ENCODE peak calls at places on chromosomes 7 and 10, in nine cellular contexts. U is A549, A is WERI-Rb-1, H is AG09309, W is heart right ventricle, B is uterus, R is SK-N-SH, S is choroid plexus epithelial cell, D is right lobe of liver. P is an unnamed sample.

GRCh38 chr7:98294326-98294725 is 12.8 kb downstream of the BRI3 start:
- DNase-seq in U (no peak), A (no peak), H (no peak), W (no peak), B (no peak), R (no peak), S (no peak), D (no peak), P (no peak)

GRCh38 chr7:17581301-17581700 is 282.8 kb downstream of the AHR start:
- DNase-seq in U (no peak), A (no peak), H (no peak), W (no peak), B (no peak), R (no peak), S (no peak), D (no peak), P (no peak)

GRCh38 chr7:152383341-152384234 is 52.2 kb downstream of the KMT2C start:
- DNase-seq in U (peak), A (no peak), H (peak), W (no peak), B (no peak), R (no peak), S (peak), D (no peak), P (peak)

GRCh38 chr10:107340345-107340744 is 175.8 kb upstream of the SORCS1 start:
- DNase-seq in U (no peak), A (no peak), H (no peak), W (no peak), B (peak), R (no peak), S (no peak), D (no peak), P (no peak)

GRCh38 chr10:27618906-27619305 is 114.8 kb downstream of the RAB18 start:
- DNase-seq in U (no peak), A (no peak), H (peak), W (no peak), B (peak), R (no peak), S (no peak), D (no peak), P (no peak)

GRCh38 chr10:113992601-113993011 is 51.1 kb upstream of the ADRB1 start:
- DNase-seq in U (no peak), A (no peak), H (no peak), W (no peak), B (peak), R (no peak), S (no peak), D (peak), P (no peak)

GRCh38 chr10:86261933-86262665 is 104.5 kb downstream of the GRID1 start:
- DNase-seq in U (peak), A (peak), H (no peak), W (no peak), B (no peak), R (no peak), S (peak), D (no peak), P (no peak)

GRCh38 chr7:124996778-124997177 is 67.2 kb upstream of the POT1 start:
- DNase-seq in U (peak), A (no peak), H (no peak), W (no peak), B (no peak), R (no peak), S (peak), D (no peak), P (no peak)

GRCh38 chr7:141158562-141158961 is 84.7 kb downstream of the TMEM178B start:
- DNase-seq in U (peak), A (no peak), H (peak), W (no peak), B (no peak), R (no peak), S (peak), D (no peak), P (peak)

GRCh38 chr7:151058766-151059361 is 525 bp upstream of the SLC4A2 start:
- DNase-seq in U (peak), A (no peak), H (no peak), W (no peak), B (no peak), R (no peak), S (peak), D (no peak), P (peak)

GRCh38 chr7:86963599-86964230 is 95.7 kb downstream of the ELAPOR2 start:
- DNase-seq in U (no peak), A (no peak), H (peak), W (no peak), B (no peak), R (no peak), S (peak), D (no peak), P (no peak)

GRCh38 chr10:46523881-46524470 is 32.5 kb downstream of the GPRIN2 start:
- DNase-seq in U (peak), A (no peak), H (peak), W (no peak), B (peak), R (peak), S (peak), D (peak), P (peak)

GRCh38 chr7:1050254-1050906 is 6.0 kb downstream of the GPR146 start:
- DNase-seq in U (no peak), A (no peak), H (no peak), W (no peak), B (no peak), R (no peak), S (no peak), D (no peak), P (no peak)

GRCh38 chr7:128458956-128459355 is 3.3 kb downstream of the HILPDA start:
- DNase-seq in U (no peak), A (no peak), H (no peak), W (no peak), B (no peak), R (no peak), S (no peak), D (no peak), P (no peak)

GRCh38 chr10:31929260-31929985 is 792 bp upstream of the ARHGAP12 start:
- DNase-seq in U (peak), A (peak), H (no peak), W (peak), B (peak), R (no peak), S (no peak), D (peak), P (peak)

GRCh38 chr7:33054261-33054964 is 8.2 kb downstream of the NT5C3A start:
- DNase-seq in U (no peak), A (no peak), H (no peak), W (no peak), B (no peak), R (no peak), S (no peak), D (no peak), P (no peak)

GRCh38 chr7:138934401-138934800 is 46.8 kb downstream of the KIAA1549 start:
- DNase-seq in U (no peak), A (no peak), H (no peak), W (no peak), B (no peak), R (no peak), S (no peak), D (no peak), P (no peak)

GRCh38 chr10:111968624-111969023 is 214.9 kb downstream of the GPAM start:
- DNase-seq in U (no peak), A (no peak), H (no peak), W (no peak), B (no peak), R (no peak), S (no peak), D (no peak), P (no peak)

GRCh38 chr7:107989618-107990373 is 13.2 kb downstream of the LAMB1 start:
- DNase-seq in U (no peak), A (no peak), H (no peak), W (peak), B (no peak), R (no peak), S (peak), D (no peak), P (peak)

GRCh38 chr10:22475857-22476600 is 130.7 kb downstream of the SPAG6 start:
- DNase-seq in U (peak), A (no peak), H (no peak), W (peak), B (no peak), R (peak), S (no peak), D (peak), P (no peak)

GRCh38 chr10:42836771-42837468 is 54.3 kb downstream of the BMS1 start:
- DNase-seq in U (peak), A (peak), H (no peak), W (no peak), B (no peak), R (peak), S (peak), D (no peak), P (peak)

GRCh38 chr10:109969907-109970306 is 37.9 kb upstream of the ADD3 start:
- DNase-seq in U (no peak), A (no peak), H (no peak), W (no peak), B (no peak), R (no peak), S (no peak), D (no peak), P (no peak)

GRCh38 chr10:11145498-11145855 is 127.8 kb downstream of the CELF2 start:
- DNase-seq in U (no peak), A (no peak), H (no peak), W (no peak), B (no peak), R (no peak), S (peak), D (no peak), P (no peak)

GRCh38 chr10:61994404-61995031 is 93.0 kb downstream of the ARID5B start:
- DNase-seq in U (no peak), A (no peak), H (no peak), W (no peak), B (no peak), R (no peak), S (no peak), D (no peak), P (no peak)

GRCh38 chr7:131056007-131056406 is 271.7 kb upstream of the MKLN1 start:
- DNase-seq in U (no peak), A (no peak), H (no peak), W (no peak), B (no peak), R (no peak), S (peak), D (no peak), P (no peak)

GRCh38 chr7:108846471-108846870 is 276.8 kb downstream of the DNAJB9 start:
- DNase-seq in U (no peak), A (no peak), H (no peak), W (no peak), B (no peak), R (no peak), S (no peak), D (no peak), P (no peak)

GRCh38 chr10:58028597-58029366 is 238.9 kb downstream of the IPMK start:
- DNase-seq in U (peak), A (no peak), H (peak), W (no peak), B (no peak), R (no peak), S (peak), D (no peak), P (peak)

GRCh38 chr10:124734311-124735166 is 9.6 kb downstream of the FAM53B start:
- DNase-seq in U (no peak), A (no peak), H (no peak), W (no peak), B (no peak), R (no peak), S (no peak), D (no peak), P (no peak)

GRCh38 chr10:91668935-91669334 is 36.1 kb upstream of the PPP1R3C start:
- DNase-seq in U (no peak), A (no peak), H (no peak), W (no peak), B (no peak), R (no peak), S (no peak), D (no peak), P (no peak)

GRCh38 chr7:31104361-31105255 is 52.5 kb downstream of the ADCYAP1R1 start:
- DNase-seq in U (no peak), A (no peak), H (no peak), W (no peak), B (no peak), R (no peak), S (no peak), D (no peak), P (no peak)
- H3K4me3 ChIP-seq in U (no peak), A (no peak), H (no peak), W (no peak), B (no peak), R (no peak), S (no peak), D (no peak), P (no peak)

GRCh38 chr7:37145682-37146081 is 303.0 kb downstream of the ELMO1 start:
- DNase-seq in U (no peak), A (no peak), H (no peak), W (no peak), B (no peak), R (no peak), S (no peak), D (no peak), P (no peak)

GRCh38 chr7:37142943-37143342 is 305.7 kb downstream of the ELMO1 start:
- DNase-seq in U (no peak), A (no peak), H (no peak), W (no peak), B (no peak), R (no peak), S (no peak), D (no peak), P (no peak)

DNA sequence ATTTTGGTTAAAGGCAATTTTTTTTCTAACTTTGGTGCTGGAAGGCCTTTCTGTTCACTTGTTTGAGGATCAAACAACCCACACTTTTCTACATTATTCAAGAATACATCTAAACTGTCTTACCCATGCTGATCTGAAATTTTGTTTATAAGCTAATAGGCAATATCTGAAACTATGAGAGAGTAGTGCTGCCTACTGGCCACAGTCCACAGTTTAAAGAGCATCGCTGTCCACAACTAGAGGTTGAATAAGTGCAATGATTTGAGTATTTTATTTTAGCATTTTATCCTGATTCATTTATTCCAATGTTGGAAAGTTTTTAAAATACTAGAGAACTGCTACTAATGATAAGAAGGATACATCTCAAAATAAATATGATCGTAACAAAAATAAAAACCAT is 306.9 kb downstream of the ELMO1 start:
- DNase-seq in U (no peak), A (no peak), H (no peak), W (no peak), B (no peak), R (no peak), S (no peak), D (no peak), P (no peak)
- TF ChIP-seq CTCF in U (no peak), A (no peak), H (no peak), W (no peak), B (no peak), R (no peak), S (no peak), D (no peak), P (no peak)

DNA sequence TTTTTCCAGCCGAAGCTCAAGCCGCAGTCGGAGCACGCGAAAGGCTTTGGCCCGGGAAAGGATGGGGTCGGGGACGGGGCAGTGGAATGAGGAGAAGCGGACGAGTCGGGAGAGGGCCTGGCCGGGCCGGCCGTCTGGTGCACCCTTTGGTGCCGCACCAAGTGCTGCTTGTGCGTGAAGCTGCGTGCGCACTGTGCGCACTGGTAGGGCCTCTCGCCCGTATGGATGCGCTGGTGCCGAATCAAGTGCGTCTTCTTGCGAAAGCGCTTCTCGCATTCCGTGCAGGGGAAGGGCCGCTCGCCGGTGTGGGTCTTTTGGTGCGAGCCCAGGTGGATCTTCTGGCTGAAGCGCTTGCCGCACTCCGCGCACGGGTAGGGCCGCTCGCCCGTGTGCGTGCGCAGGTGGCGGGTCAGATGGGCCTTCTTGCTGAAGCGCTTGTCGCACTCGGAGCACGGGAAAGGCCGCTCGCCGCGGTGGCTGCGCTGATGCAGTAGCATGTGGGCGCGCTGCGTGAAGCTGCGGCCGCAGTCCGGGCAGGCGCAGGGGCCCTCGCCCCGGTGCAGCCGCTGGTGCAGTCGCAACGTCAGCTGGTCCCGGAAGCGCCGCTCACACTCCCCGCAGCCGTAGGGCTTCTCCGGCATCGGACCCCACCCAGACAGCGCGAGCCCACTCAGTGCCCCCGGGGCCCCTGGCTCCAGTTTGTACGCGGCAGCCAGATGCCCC is 7.8 kb downstream of the ZNF467 start:
- DNase-seq in U (no peak), A (no peak), H (no peak), W (no peak), B (no peak), R (peak), S (no peak), D (no peak), P (no peak)
- H3K4me3 ChIP-seq in U (no peak), A (no peak), H (no peak), W (peak), B (no peak), R (no peak), S (no peak), D (no peak), P (no peak)

DNA sequence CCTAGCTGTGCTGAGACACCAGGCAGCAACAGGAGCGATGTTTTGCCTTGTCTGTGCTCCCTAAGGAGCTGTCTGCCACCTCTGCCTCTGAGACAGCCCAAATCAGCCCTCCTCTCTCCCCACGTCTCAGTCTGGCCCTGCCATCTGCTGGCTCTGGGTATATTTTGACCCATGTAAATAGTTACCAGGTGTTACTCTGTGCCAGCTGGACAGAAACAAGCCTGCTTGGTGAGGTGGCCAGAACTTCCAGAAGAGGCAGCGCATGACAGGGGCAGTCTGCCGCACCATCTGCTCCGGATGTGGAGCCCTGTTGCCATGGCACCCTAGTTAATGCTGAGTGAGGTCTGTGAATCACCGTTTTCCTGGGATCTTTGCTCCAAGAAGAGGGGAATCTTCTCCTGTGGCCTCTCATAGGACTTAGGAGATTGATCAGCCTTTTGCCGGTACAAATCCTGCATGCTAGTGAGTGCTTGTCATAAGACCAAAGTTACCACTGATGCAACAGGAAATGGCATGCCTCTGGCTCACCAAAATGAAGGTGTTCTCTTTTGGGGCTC is 31.8 kb downstream of the GSTO2 start:
- DNase-seq in U (peak), A (peak), H (peak), W (peak), B (peak), R (peak), S (peak), D (peak), P (peak)
- TF ChIP-seq CTCF in U (no peak), A (peak), H (no peak), W (no peak), B (no peak), R (peak), S (no peak), D (no peak), P (no peak)

DNA sequence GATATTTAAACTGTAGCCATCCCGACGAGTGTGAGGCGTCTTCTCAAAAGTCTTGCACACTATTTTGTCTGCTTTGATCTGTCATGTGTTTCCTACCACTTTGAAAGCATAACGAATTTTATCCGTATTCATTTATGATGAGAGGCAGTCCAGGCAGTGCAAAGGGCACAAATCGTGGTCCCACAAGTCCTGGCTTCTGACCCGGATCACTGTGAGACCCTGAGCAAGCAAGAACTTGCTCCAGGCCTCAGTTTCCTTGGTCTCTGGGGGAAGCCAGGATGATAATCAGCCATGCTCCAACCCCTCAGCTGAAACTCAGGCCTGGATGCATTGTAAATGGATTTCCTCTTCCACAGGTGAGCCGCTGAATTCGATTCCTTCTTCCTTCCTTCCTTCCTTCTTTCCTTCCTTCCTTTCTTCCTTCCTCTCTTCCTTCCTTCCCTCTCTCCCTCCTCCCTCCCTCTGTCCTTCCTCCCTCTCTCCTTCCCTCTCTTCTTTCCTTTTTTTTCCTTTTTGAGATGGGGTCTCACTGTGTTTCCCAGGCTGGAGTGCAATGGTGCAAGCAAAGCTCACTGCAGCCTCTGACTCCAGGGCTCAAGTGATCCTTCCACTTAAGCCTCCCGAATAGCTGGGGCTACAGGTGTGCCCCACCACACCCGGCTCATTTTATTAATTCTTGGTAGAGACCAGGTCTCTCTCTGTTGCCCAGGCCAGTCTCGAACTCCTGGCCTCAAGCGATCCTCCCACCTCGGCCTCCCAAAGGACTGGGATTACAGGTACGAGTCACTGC is 18.4 kb upstream of the ZKSCAN1 start:
- DNase-seq in U (no peak), A (no peak), H (no peak), W (no peak), B (no peak), R (no peak), S (no peak), D (no peak), P (no peak)
- H3K4me3 ChIP-seq in U (no peak), A (no peak), H (no peak), W (peak), B (peak), R (no peak), S (peak), D (peak), P (peak)

DNA sequence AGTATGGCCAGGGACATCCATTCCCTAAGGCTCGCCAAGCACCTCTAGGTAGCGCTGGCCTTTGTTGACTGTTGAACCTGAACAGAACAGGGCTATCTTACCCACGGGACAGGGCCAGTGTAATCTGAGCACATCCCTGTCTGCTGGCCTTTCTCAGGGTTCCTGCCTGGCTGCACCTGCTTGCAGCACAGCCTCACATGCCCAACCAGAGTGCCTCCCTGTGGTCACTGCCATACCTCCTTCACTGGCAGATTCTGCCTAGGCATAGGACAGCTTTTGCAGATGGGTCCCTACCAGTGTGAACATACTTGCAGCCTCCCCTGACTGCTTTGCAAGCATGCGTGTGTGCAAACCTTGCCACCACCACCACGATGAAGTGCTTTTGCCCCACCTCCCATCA is 15.8 kb upstream of the LIPN start:
- DNase-seq in U (peak), A (no peak), H (no peak), W (no peak), B (no peak), R (no peak), S (no peak), D (no peak), P (no peak)
- TF ChIP-seq CTCF in U (no peak), A (no peak), H (no peak), W (no peak), B (no peak), R (no peak), S (no peak), D (no peak), P (no peak)

GRCh38 chr10:95837368-95837776 is 70.4 kb upstream of the CC2D2B start:
- DNase-seq in U (no peak), A (no peak), H (no peak), W (no peak), B (no peak), R (no peak), S (no peak), D (no peak), P (no peak)
- H3K4me3 ChIP-seq in U (no peak), A (no peak), H (no peak), W (no peak), B (no peak), R (no peak), S (no peak), D (no peak), P (no peak)

P was measured in astrocyte of the spinal cord.